ENCODE peak calls at places on chromosomes 4 and X, in ten cellular contexts. One of them, this sample, is unnamed.

GRCh38 chr4:104763554-104764210 is 269.0 kb upstream of the CXXC4 start:
- DNase-seq in GM23248: no peak
- DNase-seq in endothelial cell: no peak
- DNase-seq in AG10803: no peak
- DNase-seq in HS-5: no peak
- DNase-seq in AML-193: no peak
- DNase-seq in mucosa of descending colon: no peak
- DNase-seq in activated naive CD4-positive, alpha-beta T cell treated with anti-CD3 and anti-CD28 coated beads for 36 hours: no peak
- DNase-seq in bronchial epithelial cell: no peak
- DNase-seq in NCI-H1092: no peak
- DNase-seq in this sample: no peak

GRCh38 chr4:119536572-119537528 is 91.8 kb downstream of the PDE5A start:
- DNase-seq in GM23248: peak
- DNase-seq in endothelial cell: no peak
- DNase-seq in AG10803: peak
- DNase-seq in HS-5: no peak
- DNase-seq in AML-193: no peak
- DNase-seq in mucosa of descending colon: no peak
- DNase-seq in activated naive CD4-positive, alpha-beta T cell treated with anti-CD3 and anti-CD28 coated beads for 36 hours: no peak
- DNase-seq in bronchial epithelial cell: peak
- DNase-seq in NCI-H1092: no peak
- DNase-seq in this sample: no peak

GRCh38 chrX:133435544-133436124 is 20.3 kb upstream of the GPC4 start:
- DNase-seq in GM23248: no peak
- DNase-seq in endothelial cell: no peak
- DNase-seq in AG10803: no peak
- DNase-seq in HS-5: no peak
- DNase-seq in AML-193: no peak
- DNase-seq in mucosa of descending colon: no peak
- DNase-seq in activated naive CD4-positive, alpha-beta T cell treated with anti-CD3 and anti-CD28 coated beads for 36 hours: no peak
- DNase-seq in bronchial epithelial cell: no peak
- DNase-seq in NCI-H1092: no peak
- DNase-seq in this sample: no peak

GRCh38 chr4:8225704-8226443 is 26.8 kb downstream of the SH3TC1 start:
- DNase-seq in GM23248: no peak
- DNase-seq in endothelial cell: no peak
- DNase-seq in AG10803: no peak
- DNase-seq in HS-5: no peak
- DNase-seq in AML-193: no peak
- DNase-seq in mucosa of descending colon: no peak
- DNase-seq in activated naive CD4-positive, alpha-beta T cell treated with anti-CD3 and anti-CD28 coated beads for 36 hours: no peak
- DNase-seq in bronchial epithelial cell: no peak
- DNase-seq in NCI-H1092: peak
- DNase-seq in this sample: no peak

GRCh38 chr4:6201580-6202091 is 1.3 kb upstream of the JAKMIP1 start:
- DNase-seq in GM23248: no peak
- DNase-seq in endothelial cell: no peak
- DNase-seq in AG10803: no peak
- DNase-seq in HS-5: no peak
- DNase-seq in AML-193: no peak
- DNase-seq in mucosa of descending colon: no peak
- DNase-seq in activated naive CD4-positive, alpha-beta T cell treated with anti-CD3 and anti-CD28 coated beads for 36 hours: no peak
- DNase-seq in bronchial epithelial cell: no peak
- DNase-seq in NCI-H1092: no peak
- DNase-seq in this sample: no peak

GRCh38 chrX:6679550-6679949 is 144.6 kb upstream of the VCX3A start:
- DNase-seq in GM23248: no peak
- DNase-seq in endothelial cell: no peak
- DNase-seq in AG10803: no peak
- DNase-seq in HS-5: no peak
- DNase-seq in AML-193: no peak
- DNase-seq in mucosa of descending colon: no peak
- DNase-seq in activated naive CD4-positive, alpha-beta T cell treated with anti-CD3 and anti-CD28 coated beads for 36 hours: no peak
- DNase-seq in bronchial epithelial cell: no peak
- DNase-seq in NCI-H1092: no peak
- DNase-seq in this sample: no peak

GRCh38 chr4:48340276-48340904 is 939 bp upstream of the SLAIN2 start:
- DNase-seq in GM23248: peak
- DNase-seq in endothelial cell: peak
- DNase-seq in AG10803: peak
- DNase-seq in HS-5: no peak
- DNase-seq in AML-193: peak
- DNase-seq in mucosa of descending colon: no peak
- DNase-seq in activated naive CD4-positive, alpha-beta T cell treated with anti-CD3 and anti-CD28 coated beads for 36 hours: peak
- DNase-seq in bronchial epithelial cell: peak
- DNase-seq in NCI-H1092: no peak
- DNase-seq in this sample: peak

GRCh38 chr4:6991771-6992557 is 51.2 kb upstream of the TADA2B start:
- DNase-seq in GM23248: peak
- DNase-seq in endothelial cell: no peak
- DNase-seq in AG10803: peak
- DNase-seq in HS-5: peak
- DNase-seq in AML-193: peak
- DNase-seq in mucosa of descending colon: no peak
- DNase-seq in activated naive CD4-positive, alpha-beta T cell treated with anti-CD3 and anti-CD28 coated beads for 36 hours: peak
- DNase-seq in bronchial epithelial cell: peak
- DNase-seq in NCI-H1092: no peak
- DNase-seq in this sample: peak

GRCh38 chr4:110165382-110166285 is 32.8 kb downstream of the ELOVL6 start:
- DNase-seq in GM23248: peak
- DNase-seq in endothelial cell: no peak
- DNase-seq in AG10803: peak
- DNase-seq in HS-5: peak
- DNase-seq in AML-193: peak
- DNase-seq in mucosa of descending colon: peak
- DNase-seq in activated naive CD4-positive, alpha-beta T cell treated with anti-CD3 and anti-CD28 coated beads for 36 hours: peak
- DNase-seq in bronchial epithelial cell: peak
- DNase-seq in NCI-H1092: no peak
- DNase-seq in this sample: peak

GRCh38 chr4:6961496-6962210 is 52.0 kb downstream of the TBC1D14 start:
- DNase-seq in GM23248: no peak
- DNase-seq in endothelial cell: no peak
- DNase-seq in AG10803: no peak
- DNase-seq in HS-5: no peak
- DNase-seq in AML-193: no peak
- DNase-seq in mucosa of descending colon: peak
- DNase-seq in activated naive CD4-positive, alpha-beta T cell treated with anti-CD3 and anti-CD28 coated beads for 36 hours: no peak
- DNase-seq in bronchial epithelial cell: no peak
- DNase-seq in NCI-H1092: no peak
- DNase-seq in this sample: no peak

GRCh38 chr4:6461301-6462165 is 10.9 kb downstream of the PPP2R2C start:
- DNase-seq in GM23248: no peak
- DNase-seq in endothelial cell: no peak
- DNase-seq in AG10803: no peak
- DNase-seq in HS-5: peak
- DNase-seq in AML-193: no peak
- DNase-seq in mucosa of descending colon: no peak
- DNase-seq in activated naive CD4-positive, alpha-beta T cell treated with anti-CD3 and anti-CD28 coated beads for 36 hours: no peak
- DNase-seq in bronchial epithelial cell: no peak
- DNase-seq in NCI-H1092: no peak
- DNase-seq in this sample: no peak

GRCh38 chrX:119477812-119478232 is 9.6 kb downstream of the SLC25A5 start:
- DNase-seq in GM23248: peak
- DNase-seq in endothelial cell: no peak
- DNase-seq in AG10803: peak
- DNase-seq in HS-5: peak
- DNase-seq in AML-193: no peak
- DNase-seq in mucosa of descending colon: no peak
- DNase-seq in activated naive CD4-positive, alpha-beta T cell treated with anti-CD3 and anti-CD28 coated beads for 36 hours: no peak
- DNase-seq in bronchial epithelial cell: peak
- DNase-seq in NCI-H1092: no peak
- DNase-seq in this sample: peak

GRCh38 chr4:76513517-76513916 is 78.5 kb downstream of the SHROOM3 start:
- DNase-seq in GM23248: no peak
- DNase-seq in endothelial cell: no peak
- DNase-seq in AG10803: no peak
- DNase-seq in HS-5: no peak
- DNase-seq in AML-193: no peak
- DNase-seq in mucosa of descending colon: no peak
- DNase-seq in activated naive CD4-positive, alpha-beta T cell treated with anti-CD3 and anti-CD28 coated beads for 36 hours: no peak
- DNase-seq in bronchial epithelial cell: no peak
- DNase-seq in NCI-H1092: no peak
- DNase-seq in this sample: no peak

GRCh38 chr4:129345680-129346079 is 249.7 kb downstream of the C4orf33 start:
- DNase-seq in GM23248: no peak
- DNase-seq in endothelial cell: no peak
- DNase-seq in AG10803: no peak
- DNase-seq in HS-5: no peak
- DNase-seq in AML-193: peak
- DNase-seq in mucosa of descending colon: no peak
- DNase-seq in activated naive CD4-positive, alpha-beta T cell treated with anti-CD3 and anti-CD28 coated beads for 36 hours: no peak
- DNase-seq in bronchial epithelial cell: no peak
- DNase-seq in NCI-H1092: no peak
- DNase-seq in this sample: no peak

GRCh38 chrX:10296581-10296980 is 139.8 kb downstream of the CLCN4 start:
- DNase-seq in GM23248: peak
- DNase-seq in endothelial cell: no peak
- DNase-seq in AG10803: peak
- DNase-seq in HS-5: no peak
- DNase-seq in AML-193: no peak
- DNase-seq in mucosa of descending colon: no peak
- DNase-seq in activated naive CD4-positive, alpha-beta T cell treated with anti-CD3 and anti-CD28 coated beads for 36 hours: no peak
- DNase-seq in bronchial epithelial cell: no peak
- DNase-seq in NCI-H1092: no peak
- DNase-seq in this sample: peak

GRCh38 chr4:13984996-13985780 is 357.7 kb upstream of the BOD1L1 start:
- DNase-seq in GM23248: peak
- DNase-seq in endothelial cell: no peak
- DNase-seq in AG10803: peak
- DNase-seq in HS-5: no peak
- DNase-seq in AML-193: peak
- DNase-seq in mucosa of descending colon: no peak
- DNase-seq in activated naive CD4-positive, alpha-beta T cell treated with anti-CD3 and anti-CD28 coated beads for 36 hours: no peak
- DNase-seq in bronchial epithelial cell: no peak
- DNase-seq in NCI-H1092: no peak
- DNase-seq in this sample: peak

GRCh38 chr4:10184051-10184450 is 67.5 kb upstream of the WDR1 start:
- DNase-seq in GM23248: peak
- DNase-seq in endothelial cell: no peak
- DNase-seq in AG10803: peak
- DNase-seq in HS-5: no peak
- DNase-seq in AML-193: peak
- DNase-seq in mucosa of descending colon: no peak
- DNase-seq in activated naive CD4-positive, alpha-beta T cell treated with anti-CD3 and anti-CD28 coated beads for 36 hours: no peak
- DNase-seq in bronchial epithelial cell: no peak
- DNase-seq in NCI-H1092: no peak
- DNase-seq in this sample: no peak

GRCh38 chr4:128551280-128551679 is 258.2 kb upstream of the JADE1 start:
- DNase-seq in GM23248: no peak
- DNase-seq in endothelial cell: no peak
- DNase-seq in AG10803: no peak
- DNase-seq in HS-5: no peak
- DNase-seq in AML-193: no peak
- DNase-seq in mucosa of descending colon: no peak
- DNase-seq in activated naive CD4-positive, alpha-beta T cell treated with anti-CD3 and anti-CD28 coated beads for 36 hours: no peak
- DNase-seq in bronchial epithelial cell: no peak
- DNase-seq in NCI-H1092: no peak
- DNase-seq in this sample: no peak

GRCh38 chr4:7929530-7929951 is 10.1 kb downstream of the AFAP1 start:
- DNase-seq in GM23248: no peak
- DNase-seq in endothelial cell: no peak
- DNase-seq in AG10803: no peak
- DNase-seq in HS-5: no peak
- DNase-seq in AML-193: no peak
- DNase-seq in mucosa of descending colon: peak
- DNase-seq in activated naive CD4-positive, alpha-beta T cell treated with anti-CD3 and anti-CD28 coated beads for 36 hours: no peak
- DNase-seq in bronchial epithelial cell: peak
- DNase-seq in NCI-H1092: no peak
- DNase-seq in this sample: no peak

This sample was measured in RPMI7951.